ENCODE peak calls at places on chromosomes 1 and 21, in six cellular contexts. I, P, T, A, E and Y are unnamed samples. For H3K9me3, the result is how much of the 10 kb centered on the place peaks cover.

GRCh38 chr1:100463809-100464424 is 74.0 kb upstream of the GPR88 start:
- DNase-seq in I (peak), P (peak), T (peak), A (no peak), E (peak), Y (peak)

GRCh38 chr1:43058545-43059360 is 100.1 kb upstream of the SLC2A1 start:
- DNase-seq in I (no peak), P (peak), T (peak), A (no peak), E (no peak), Y (no peak)

GRCh38 chr21:44083631-44084291 is 23.4 kb upstream of the PWP2 start:
- DNase-seq in I (peak), P (no peak), T (no peak), A (no peak), E (peak), Y (peak)

GRCh38 chr1:18739408-18739807 is 108.8 kb downstream of the PAX7 start:
- DNase-seq in I (no peak), P (no peak), T (no peak), A (no peak), E (no peak), Y (no peak)

GRCh38 chr21:29258626-29259335 is 39.9 kb upstream of the BACH1 start:
- DNase-seq in I (no peak), P (no peak), T (peak), A (no peak), E (no peak), Y (no peak)

GRCh38 chr1:29812397-29813135 is 576.2 kb downstream of the PTPRU start:
- DNase-seq in I (peak), P (no peak), T (no peak), A (no peak), E (no peak), Y (no peak)

GRCh38 chr1:116538527-116538926 is 32.3 kb downstream of the CD58 start:
- DNase-seq in I (no peak), P (no peak), T (peak), A (no peak), E (no peak), Y (peak)

GRCh38 chr1:109807822-109808680 is 44.3 kb upstream of the EPS8L3 start:
- DNase-seq in I (no peak), P (no peak), T (peak), A (no peak), E (no peak), Y (no peak)

GRCh38 chr1:37901191-37901892 is 42.0 kb upstream of the MTF1 start:
- DNase-seq in I (no peak), P (no peak), T (no peak), A (no peak), E (no peak), Y (no peak)

GRCh38 chr21:42818328-42818749 is 61.0 kb downstream of the WDR4 start:
- DNase-seq in I (peak), P (peak), T (peak), A (peak), E (peak), Y (peak)

GRCh38 chr1:203907901-203908300 is 46.5 kb downstream of the SNRPE start:
- DNase-seq in I (no peak), P (no peak), T (peak), A (no peak), E (no peak), Y (no peak)

GRCh38 chr1:230012742-230013141 is 54.3 kb upstream of the GALNT2 start:
- DNase-seq in I (no peak), P (no peak), T (no peak), A (no peak), E (no peak), Y (no peak)

GRCh38 chr1:111624382-111624781 is 4.8 kb downstream of the RAP1A start:
- DNase-seq in I (no peak), P (no peak), T (no peak), A (no peak), E (no peak), Y (no peak)

GRCh38 chr1:21669287-21670058 is at the start of gene RAP1GAP:
- DNase-seq in I (peak), P (no peak), T (peak), A (no peak), E (no peak), Y (no peak)

GRCh38 chr21:46491553-46491952 is 32.9 kb downstream of the DIP2A start:
- DNase-seq in I (no peak), P (no peak), T (no peak), A (no peak), E (no peak), Y (no peak)
- H3K9me3 ChIP-seq in I (under half), P (under half), T (under half), A (under half), E (under half), Y (under half)

GRCh38 chr21:23127973-23128372 is 2129.8 kb downstream of the NCAM2 start:
- DNase-seq in I (no peak), P (no peak), T (no peak), A (no peak), E (no peak), Y (no peak)

GRCh38 chr21:23131177-23131576 is 2133.0 kb downstream of the NCAM2 start:
- DNase-seq in I (no peak), P (no peak), T (no peak), A (no peak), E (no peak), Y (no peak)

DNA sequence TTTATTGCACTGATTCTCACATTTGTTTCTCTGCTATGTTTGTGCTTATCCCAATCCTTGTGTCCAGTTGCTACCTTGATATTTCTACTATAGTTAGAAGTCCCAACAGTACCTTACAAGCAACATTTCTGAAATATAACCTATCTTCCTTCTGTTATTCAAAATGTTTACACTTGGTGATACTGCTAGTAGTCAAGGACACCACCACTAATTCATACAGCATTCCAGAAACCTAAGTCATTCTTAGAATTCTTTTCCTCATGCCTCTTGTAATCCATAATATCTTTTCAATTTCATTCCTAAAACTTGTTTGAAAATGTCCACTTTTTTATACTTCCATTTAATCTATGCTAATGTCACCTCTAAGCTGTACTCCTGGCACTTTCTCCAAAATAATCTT is 2132.1 kb downstream of the NCAM2 start:
- DNase-seq in I (no peak), P (no peak), T (no peak), A (no peak), E (no peak), Y (no peak)
- H3K9me3 ChIP-seq in I (under half), P (under half), T (under half), A (under half), E (under half), Y (under half)

DNA sequence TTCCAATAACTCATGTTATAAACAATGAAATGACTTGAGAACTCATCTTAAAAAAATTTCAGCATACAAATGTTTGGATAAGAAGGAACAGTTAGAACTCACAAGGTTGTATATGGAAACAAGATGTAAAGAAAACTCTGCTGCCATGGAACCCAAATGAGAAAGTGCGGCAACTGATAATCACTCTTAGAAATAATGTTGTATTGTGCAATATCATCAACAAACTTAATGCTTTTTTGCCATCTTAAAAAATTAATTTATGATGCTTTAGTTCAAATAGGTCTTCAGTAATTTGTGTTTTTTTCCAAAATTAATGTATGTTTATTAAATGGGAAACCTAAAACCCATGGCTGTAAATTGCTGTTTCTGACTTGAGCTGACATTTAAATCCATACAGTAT is 461.0 kb upstream of the NCAM2 start:
- DNase-seq in I (no peak), P (no peak), T (no peak), A (no peak), E (no peak), Y (no peak)
- H3K9me3 ChIP-seq in I (under half), P (under half), T (under half), A (under half), E (under half), Y (under half)

GRCh38 chr21:39850333-39850732 is 16.9 kb upstream of the PCP4 start:
- DNase-seq in I (no peak), P (no peak), T (no peak), A (no peak), E (no peak), Y (no peak)

GRCh38 chr21:39851219-39851618 is 16.0 kb upstream of the PCP4 start:
- DNase-seq in I (no peak), P (no peak), T (no peak), A (no peak), E (no peak), Y (no peak)

GRCh38 chr21:39852021-39852721 is 15.1 kb upstream of the PCP4 start:
- DNase-seq in I (no peak), P (no peak), T (no peak), A (no peak), E (no peak), Y (no peak)

GRCh38 chr21:39854572-39854971 is 12.7 kb upstream of the PCP4 start:
- DNase-seq in I (no peak), P (no peak), T (no peak), A (no peak), E (no peak), Y (no peak)

DNA sequence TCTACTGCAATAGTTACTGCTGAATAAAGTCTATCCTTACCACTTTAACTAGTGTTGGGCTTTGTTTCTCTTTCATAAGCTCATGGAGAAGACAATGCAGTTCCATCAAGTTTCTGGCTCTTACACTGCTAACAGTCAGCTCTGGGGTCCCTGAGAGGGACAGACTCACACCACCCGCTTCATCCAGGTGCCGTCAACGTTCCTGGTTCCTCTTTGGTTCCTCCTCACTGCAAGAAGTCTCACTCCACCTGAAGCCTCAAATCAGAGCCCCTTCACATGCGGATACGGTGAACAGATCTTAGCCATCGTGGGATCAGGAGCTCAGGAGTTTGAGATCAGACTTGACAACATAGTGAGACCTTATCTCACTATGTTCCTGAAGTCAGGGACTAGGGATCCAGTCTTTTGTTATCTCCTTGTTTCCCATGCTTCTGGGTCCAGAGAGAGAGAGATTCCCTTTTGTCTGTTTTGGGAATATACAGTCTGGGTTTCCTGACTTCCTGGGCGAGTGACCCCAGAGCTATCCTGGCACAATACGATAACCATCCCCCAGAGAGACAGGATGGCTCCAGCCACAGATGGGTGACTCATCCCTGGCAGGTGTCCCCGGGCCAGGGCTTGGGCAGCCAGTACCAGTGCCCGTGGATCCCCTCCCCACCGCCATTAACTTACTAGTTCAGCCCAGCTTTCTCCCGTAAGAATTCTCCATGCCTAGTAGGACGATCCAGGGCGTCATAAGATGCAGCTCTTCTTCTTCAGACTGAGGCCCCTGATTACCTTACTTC is 14.3 kb upstream of the PCP4 start:
- DNase-seq in I (no peak), P (no peak), T (no peak), A (no peak), E (no peak), Y (no peak)
- H3K9me3 ChIP-seq in I (under half), P (under half), T (under half), A (under half), E (under half), Y (under half)

GRCh38 chr1:231390071-231390470 is 32.0 kb downstream of the EGLN1 start:
- DNase-seq in I (no peak), P (no peak), T (peak), A (no peak), E (no peak), Y (no peak)
- H3K9me3 ChIP-seq in I (under half), P (under half), T (under half), A (under half), E (under half), Y (under half)

DNA sequence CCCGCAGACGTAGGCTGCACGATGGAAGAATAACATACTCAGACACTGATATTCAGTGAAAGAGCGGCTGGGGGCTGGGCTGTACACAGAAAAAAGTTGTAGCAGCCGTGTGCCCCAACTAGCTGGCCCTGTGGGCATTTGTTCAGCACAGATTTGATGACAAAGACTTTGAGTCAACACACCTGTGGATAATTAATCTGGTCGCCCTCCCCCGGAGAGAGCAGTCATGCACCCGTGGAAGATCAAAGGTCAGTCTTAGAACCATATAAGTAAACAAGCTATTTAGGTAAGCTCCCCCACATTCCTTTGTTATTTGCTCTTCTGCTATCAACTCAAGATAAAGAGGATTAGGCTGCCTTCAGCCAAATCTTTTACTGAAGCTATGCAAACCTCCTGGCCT is 148.4 kb upstream of the HMCN1 start:
- DNase-seq in I (no peak), P (no peak), T (no peak), A (no peak), E (no peak), Y (no peak)
- H3K9me3 ChIP-seq in I (under half), P (under half), T (under half), A (under half), E (under half), Y (under half)

DNA sequence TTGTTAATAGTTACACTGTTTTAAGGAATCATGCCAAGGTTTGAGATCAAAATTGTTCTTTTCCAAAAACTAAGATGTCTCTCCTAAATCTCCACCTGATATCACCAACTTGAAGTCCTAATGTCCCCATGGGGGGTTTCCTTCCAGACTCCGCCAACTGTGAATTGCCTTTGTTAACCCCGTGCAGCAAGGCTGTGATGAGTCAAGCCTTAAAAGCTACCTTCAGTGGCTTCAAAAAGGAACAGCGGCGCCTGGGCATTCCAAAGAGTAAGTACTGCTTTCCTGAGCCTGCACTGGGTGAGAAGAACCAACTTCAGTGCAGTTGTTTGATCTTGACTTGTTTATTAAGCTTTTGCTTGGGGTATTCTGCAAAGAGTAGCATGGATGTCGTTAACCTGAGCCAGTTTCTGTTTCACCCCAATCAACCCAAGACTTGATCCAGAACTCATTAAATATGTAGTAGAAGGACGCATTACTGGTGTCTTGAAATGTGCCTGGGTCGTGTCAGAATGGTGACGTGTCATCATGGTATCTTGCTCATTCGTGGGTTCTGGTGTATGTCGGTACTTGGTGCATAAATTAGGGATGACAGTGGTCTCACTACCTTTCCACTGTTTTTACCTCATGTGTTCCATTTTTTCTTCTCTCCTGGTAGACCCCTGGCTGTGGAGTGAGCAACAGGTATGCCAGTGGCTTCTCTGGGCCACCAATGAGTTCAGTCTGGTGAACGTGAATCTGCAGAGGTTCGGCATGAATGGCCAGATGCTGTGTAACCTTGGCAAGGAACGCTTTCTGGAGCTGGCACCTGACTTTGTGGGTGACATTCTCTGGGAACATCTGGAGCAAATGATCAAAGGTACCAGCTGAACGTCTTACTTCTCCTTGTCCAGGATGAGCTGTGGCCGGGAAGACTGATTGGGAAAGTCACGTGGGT is 8.7 kb downstream of the ETS2 start:
- DNase-seq in I (no peak), P (no peak), T (no peak), A (peak), E (no peak), Y (no peak)
- H3K9me3 ChIP-seq in I (under half), P (under half), T (under half), A (under half), E (under half), Y (under half)

GRCh38 chr1:2934642-2935081 is 86.6 kb upstream of the ACTRT2 start:
- DNase-seq in I (no peak), P (no peak), T (no peak), A (no peak), E (no peak), Y (no peak)

GRCh38 chr1:2935184-2935583 is 86.1 kb upstream of the ACTRT2 start:
- DNase-seq in I (no peak), P (no peak), T (no peak), A (no peak), E (no peak), Y (no peak)

GRCh38 chr1:2935766-2936390 is 85.4 kb upstream of the ACTRT2 start:
- DNase-seq in I (no peak), P (no peak), T (no peak), A (no peak), E (no peak), Y (no peak)

GRCh38 chr1:2937805-2938204 is 83.5 kb upstream of the ACTRT2 start:
- DNase-seq in I (no peak), P (no peak), T (no peak), A (no peak), E (no peak), Y (no peak)

DNA sequence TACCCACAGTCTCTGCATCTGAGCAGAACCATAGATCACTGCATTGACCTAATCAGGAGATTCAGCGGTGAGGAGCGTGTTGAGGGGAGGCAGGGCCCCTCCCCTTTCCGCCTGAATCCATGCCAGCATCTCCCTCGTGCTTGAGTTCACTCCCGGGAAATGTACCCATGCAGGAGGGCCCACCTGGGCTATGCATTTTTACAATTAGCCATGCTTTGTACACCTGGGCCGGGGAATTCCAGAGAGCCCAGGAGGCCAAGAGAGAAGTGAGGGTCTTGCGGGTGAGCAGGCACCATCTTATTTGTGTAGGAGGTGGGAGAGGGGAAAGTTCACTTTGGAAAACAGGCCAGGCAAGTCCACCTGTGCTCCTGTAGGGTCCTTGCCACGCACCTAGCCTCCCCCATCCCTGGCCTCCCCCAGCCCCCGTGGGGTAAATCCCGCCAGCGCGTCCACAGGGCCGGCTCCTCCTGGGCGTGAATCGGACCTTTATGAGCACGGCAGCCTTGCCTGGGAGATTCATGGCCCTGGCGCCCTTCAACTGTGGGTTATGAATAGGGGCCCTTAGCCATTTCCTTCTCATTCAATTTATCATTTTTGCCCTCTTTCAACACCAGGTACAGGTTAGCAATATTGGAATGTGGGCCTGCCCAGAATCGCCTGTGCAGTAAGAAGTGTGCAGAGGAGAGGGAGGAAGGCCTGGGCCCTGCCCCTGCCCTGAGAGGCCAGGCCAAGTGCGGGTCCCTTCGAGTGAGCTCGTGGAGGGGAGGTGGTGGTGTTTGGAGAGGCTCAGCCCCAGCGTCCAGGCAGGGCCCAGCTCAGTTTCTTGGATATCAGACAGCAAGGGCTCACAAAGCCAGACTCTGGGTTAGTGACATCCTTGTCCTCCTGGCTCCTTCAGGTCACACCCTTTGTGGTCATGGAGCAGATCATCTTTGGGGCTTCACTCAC is 84.4 kb upstream of the ACTRT2 start:
- DNase-seq in I (no peak), P (no peak), T (no peak), A (no peak), E (no peak), Y (no peak)
- H3K9me3 ChIP-seq in I (under half), P (under half), T (under half), A (under half), E (under half), Y (under half)

DNA sequence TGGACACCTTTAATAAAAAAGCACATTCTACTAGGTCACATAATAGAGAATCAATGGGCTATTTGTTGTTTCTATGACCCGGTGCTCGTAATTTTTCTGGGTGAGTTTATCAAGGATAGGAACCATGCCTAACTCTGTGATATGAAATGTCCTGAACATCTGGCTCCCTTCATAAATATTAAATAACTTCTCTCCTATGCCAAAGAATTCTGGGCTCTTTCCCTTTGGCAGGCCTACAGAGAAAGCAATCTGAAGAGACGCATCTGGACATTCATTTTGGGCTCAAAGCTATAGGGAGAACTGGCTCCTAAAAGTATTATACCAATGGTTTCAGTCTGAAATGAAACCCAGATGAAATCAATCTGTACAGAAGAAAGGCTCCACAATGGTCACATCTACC is 38.8 kb upstream of the ANGPTL7 start:
- DNase-seq in I (no peak), P (no peak), T (no peak), A (no peak), E (no peak), Y (no peak)
- H3K9me3 ChIP-seq in I (under half), P (under half), T (under half), A (under half), E (under half), Y (under half)